ENCODE peak calls at places on chromosomes 11 and 22, in ten cellular contexts. L is spleen, K is MM.1S, I is neuronal stem cell, J is psoas muscle, G is GM23248, O is adrenal gland, C is mesendoderm, W is OCI-LY7, T is right cardiac atrium. R is an unnamed sample.

GRCh38 chr11:43681543-43681942 is 1.0 kb downstream of the HSD17B12 start:
- DNase-seq in L (no peak), K (no peak), I (no peak), J (no peak), G (peak; percentile 52), O (no peak), C (peak; percentile 32), W (no peak), T (no peak), R (peak; percentile 48)

GRCh38 chr22:24772493-24773220 is 1.9 kb downstream of the PIWIL3 start:
- DNase-seq in L (no peak), K (no peak), I (peak; percentile 30), J (no peak), G (peak; percentile 51), O (peak; percentile 31), C (peak; percentile 96), W (no peak), T (no peak), R (peak; percentile 29)

GRCh38 chr11:69417211-69418085 is 64.0 kb upstream of the LINC01488 start:
- DNase-seq in L (peak; percentile 64), K (no peak), I (no peak), J (no peak), G (no peak), O (no peak), C (no peak), W (no peak), T (peak; percentile 37), R (no peak)

GRCh38 chr11:128246364-128247234 is 340.8 kb downstream of the ETS1 start:
- DNase-seq in L (no peak), K (no peak), I (no peak), J (no peak), G (peak; percentile 44), O (no peak), C (no peak), W (no peak), T (peak; percentile 42), R (no peak)

GRCh38 chr22:20140107-20140445 is 8.5 kb downstream of the ZDHHC8 start:
- DNase-seq in L (no peak), K (no peak), I (no peak), J (no peak), G (no peak), O (no peak), C (no peak), W (no peak), T (peak; percentile 54), R (no peak)

GRCh38 chr22:32144875-32145274 is 14.2 kb downstream of the C22orf42 start:
- DNase-seq in L (no peak), K (no peak), I (no peak), J (no peak), G (no peak), O (no peak), C (no peak), W (peak; percentile 60), T (no peak), R (no peak)

GRCh38 chr11:118820412-118821357 is 29.7 kb upstream of the DDX6 start:
- DNase-seq in L (peak; percentile 85), K (peak; percentile 96), I (no peak), J (peak; percentile 95), G (peak; percentile 73), O (peak; percentile 93), C (peak; percentile 9), W (peak; percentile 91), T (peak; percentile 91), R (peak; percentile 81)

GRCh38 chr11:70311616-70312015 is 41.1 kb downstream of the PPFIA1 start:
- DNase-seq in L (no peak), K (no peak), I (no peak), J (no peak), G (no peak), O (no peak), C (no peak), W (no peak), T (no peak), R (no peak)

GRCh38 chr11:12248330-12248729 is 129.0 kb upstream of the PARVA start:
- DNase-seq in L (no peak), K (no peak), I (no peak), J (peak; percentile 83), G (no peak), O (peak; percentile 49), C (no peak), W (no peak), T (peak; percentile 93), R (peak; percentile 90)

GRCh38 chr11:119445356-119445755 is 22.4 kb upstream of the THY1 start:
- DNase-seq in L (no peak), K (no peak), I (no peak), J (no peak), G (peak; percentile 48), O (no peak), C (no peak), W (no peak), T (no peak), R (no peak)

DNA sequence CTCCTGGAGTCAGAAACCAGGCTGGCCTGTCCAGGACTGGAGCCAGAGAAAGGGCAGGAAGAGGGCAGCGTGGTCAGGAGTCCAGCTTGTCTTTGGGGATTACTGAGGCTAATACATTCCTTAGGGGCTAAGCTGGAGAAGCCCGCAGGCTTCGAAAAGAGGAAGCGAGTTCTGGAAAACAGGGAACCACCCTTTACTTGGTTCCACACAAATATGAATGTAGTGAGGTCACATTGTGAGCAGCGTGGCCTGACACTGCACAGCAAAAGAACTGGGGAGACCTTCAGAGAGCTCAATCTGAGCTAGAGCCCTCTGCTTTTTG is 132.3 kb downstream of the CEP164 start:
- DNase-seq in L (no peak), K (no peak), I (no peak), J (no peak), G (no peak), O (no peak), C (no peak), W (no peak), T (no peak), R (no peak)
- H3K27ac ChIP-seq in L (no peak overlapping the region), K (no peak overlapping the region), I (no peak overlapping the region), J (no peak overlapping the region), G (no peak overlapping the region), O (no peak overlapping the region), C (no peak overlapping the region), W (no peak overlapping the region), T (no peak overlapping the region), R (no peak overlapping the region)

DNA sequence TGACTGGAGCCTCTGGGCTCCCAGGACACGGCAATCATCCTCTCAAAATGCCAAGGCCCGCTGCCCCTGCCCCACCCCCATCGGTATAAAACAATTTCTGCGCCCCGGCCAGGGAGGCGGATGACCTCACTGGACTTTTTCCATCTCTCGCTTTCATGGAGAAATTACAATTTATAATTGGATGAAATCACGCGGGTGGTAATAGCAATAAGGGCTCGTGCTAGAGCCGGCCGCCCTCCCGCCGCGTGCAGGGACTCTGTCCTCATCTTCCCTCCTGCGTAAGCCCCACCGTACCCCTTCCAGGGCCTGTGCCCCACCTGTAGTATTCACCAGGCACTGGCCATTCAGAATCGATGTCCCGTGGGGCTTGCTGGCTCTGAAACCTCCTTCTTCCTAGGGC is 64.5 kb downstream of the MACROD1 start:
- DNase-seq in L (no peak), K (no peak), I (no peak), J (no peak), G (peak; percentile 34), O (no peak), C (no peak), W (no peak), T (peak; percentile 55), R (no peak)
- H3K4me1 ChIP-seq in L (no peaks in the 10 kb centered on the region), K (no peaks in the 10 kb centered on the region), I (peaks cover 45% of the 10 kb centered on the region), J (peaks cover 59% of the 10 kb centered on the region), G (no peaks in the 10 kb centered on the region), O (no peaks in the 10 kb centered on the region), C (no peaks in the 10 kb centered on the region), W (peaks cover 14% of the 10 kb centered on the region), T (no peaks in the 10 kb centered on the region), R (no peaks in the 10 kb centered on the region)

DNA sequence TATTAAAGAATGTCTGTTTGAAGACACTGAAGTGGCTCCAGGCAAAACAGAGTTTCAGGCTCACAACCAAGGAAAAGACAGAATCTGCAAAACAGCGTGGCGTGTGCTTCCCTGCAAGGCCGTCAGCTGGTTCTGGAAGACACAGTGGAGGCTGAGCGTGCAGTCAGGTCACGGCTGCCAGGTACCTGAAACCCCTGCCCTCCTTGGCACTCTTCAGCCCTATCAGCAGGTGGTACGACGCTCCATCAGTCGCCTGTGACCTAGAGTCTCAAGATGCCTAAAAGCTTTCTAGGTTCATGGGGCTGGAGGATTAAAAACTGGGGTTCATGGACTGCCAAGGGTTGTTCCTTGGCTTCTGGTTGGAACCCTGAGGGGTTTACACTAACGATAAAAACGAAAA is 65.9 kb downstream of the TRMU start:
- DNase-seq in L (no peak), K (no peak), I (no peak), J (no peak), G (no peak), O (no peak), C (no peak), W (peak; percentile 15), T (peak; percentile 8), R (no peak)
- H3K27ac ChIP-seq in L (no peak overlapping the region), K (no peak overlapping the region), I (no peak overlapping the region), J (no peak overlapping the region), G (no peak overlapping the region), O (no peak overlapping the region), C (no peak overlapping the region), W (no peak overlapping the region), T (no peak overlapping the region), R (no peak overlapping the region)

GRCh38 chr11:3051435-3052108 is 5.7 kb downstream of the CARS1 start:
- DNase-seq in L (peak; percentile 29), K (no peak), I (no peak), J (no peak), G (no peak), O (no peak), C (peak; percentile 38), W (no peak), T (peak; percentile 35), R (no peak)
- H3K4me1 ChIP-seq in L (peaks cover 72% of the 10 kb centered on the region), K (peaks cover 31% of the 10 kb centered on the region), I (peaks cover 19% of the 10 kb centered on the region), J (peaks cover 49% of the 10 kb centered on the region), G (peaks cover 31% of the 10 kb centered on the region), O (peaks cover 33% of the 10 kb centered on the region), C (peaks cover 3% of the 10 kb centered on the region), W (peaks cover 10% of the 10 kb centered on the region), T (peaks cover 8% of the 10 kb centered on the region), R (peaks cover 5% of the 10 kb centered on the region)

DNA sequence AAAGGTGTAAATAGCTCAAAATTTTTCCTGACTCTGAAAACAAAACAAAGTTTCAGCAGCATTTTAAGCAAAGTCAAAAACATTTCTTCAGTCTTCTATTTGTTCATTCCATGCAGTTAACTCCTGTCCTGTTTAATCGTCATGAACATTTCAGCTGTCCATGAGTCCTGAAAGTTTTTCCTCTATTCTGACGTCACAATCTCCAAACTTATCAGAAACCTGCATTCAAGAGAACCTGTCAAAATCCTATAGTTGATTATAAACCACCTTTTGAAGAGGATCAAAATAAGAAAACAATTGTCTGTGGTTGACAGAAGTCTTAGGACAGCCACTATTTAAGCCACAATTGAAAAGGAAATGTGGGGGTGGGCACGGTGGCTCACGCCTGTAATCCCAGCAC is 15.4 kb downstream of the FOLR3 start:
- DNase-seq in L (no peak), K (no peak), I (no peak), J (no peak), G (no peak), O (no peak), C (no peak), W (no peak), T (no peak), R (no peak)
- H3K27ac ChIP-seq in L (no peak overlapping the region), K (no peak overlapping the region), I (no peak overlapping the region), J (no peak overlapping the region), G (no peak overlapping the region), O (no peak overlapping the region), C (no peak overlapping the region), W (no peak overlapping the region), T (no peak overlapping the region), R (no peak overlapping the region)

GRCh38 chr22:39288135-39288898 is 31.1 kb downstream of the RPL3 start:
- DNase-seq in L (no peak), K (no peak), I (no peak), J (no peak), G (no peak), O (no peak), C (no peak), W (no peak), T (no peak), R (no peak)
- H3K4me1 ChIP-seq in L (peaks cover 52% of the 10 kb centered on the region), K (peaks cover 7% of the 10 kb centered on the region), I (peaks cover 35% of the 10 kb centered on the region), J (peaks cover 38% of the 10 kb centered on the region), G (peaks cover 6% of the 10 kb centered on the region), O (peaks cover 29% of the 10 kb centered on the region), C (no peaks in the 10 kb centered on the region), W (peaks cover 6% of the 10 kb centered on the region), T (peaks cover 15% of the 10 kb centered on the region), R (no peaks in the 10 kb centered on the region)

GRCh38 chr11:66619080-66619554 is 2.7 kb downstream of the RBM14 start:
- DNase-seq in L (no peak), K (peak; percentile 61), I (no peak), J (no peak), G (peak; percentile 79), O (no peak), C (peak; percentile 45), W (no peak), T (no peak), R (peak; percentile 46)
- H3K27ac ChIP-seq in L (peak overlapping the region; percentile 96), K (peak overlapping the region; percentile 80), I (no peak overlapping the region), J (peak overlapping the region; percentile 51), G (peak overlapping the region; percentile 97), O (peak overlapping the region; percentile 17), C (no peak overlapping the region), W (no peak overlapping the region), T (peak overlapping the region; percentile 53), R (peak overlapping the region; percentile 99)